ENCODE peak calls at places on chromosomes 5 and 9, in five cellular contexts. D is IMR-90; C is neural progenitor cell; H is NCI-H446; L is stimulated activated CD4-positive, alpha-beta T cell treated with anti-CD3 and anti-CD28 coated beads, Interleukin-1b, Interleukin-23, amount 100 ng/mL, for 24 hours. J is an unnamed sample.

GRCh38 chr5:158881076-158881880 is 218.4 kb downstream of the EBF1 start:
- DNase-seq in L (no peak), D (no peak), H (no peak), C (peak; percentile 33), J (no peak)

GRCh38 chr9:88835772-88836171 is 155.5 kb upstream of the S1PR3 start:
- DNase-seq in L (no peak), D (no peak), H (no peak), C (no peak), J (no peak)

GRCh38 chr5:95709967-95710650 is 21.0 kb upstream of the RHOBTB3 start:
- DNase-seq in C (peak; percentile 56), H (no peak), L (no peak), D (no peak), J (no peak)

GRCh38 chr9:134723037-134723436 is 81.4 kb downstream of the COL5A1 start:
- DNase-seq in L (no peak), C (no peak), D (no peak), H (no peak), J (no peak)

GRCh38 chr5:54547711-54548250 is 30.2 kb downstream of the SNX18 start:
- DNase-seq in L (no peak), H (no peak), C (no peak), D (peak; percentile 90), J (no peak)

GRCh38 chr9:94911986-94912635 is 185.6 kb downstream of the AOPEP start:
- DNase-seq in D (no peak), C (no peak), L (no peak), H (no peak), J (no peak)

GRCh38 chr5:342501-343460 is 21.3 kb downstream of the AHRR start:
- DNase-seq in C (no peak), D (no peak), L (no peak), H (no peak), J (no peak)

GRCh38 chr5:10539685-10539998 is 24.2 kb upstream of the ANKRD33B start:
- DNase-seq in D (peak; percentile 49), C (no peak), H (no peak), L (no peak), J (no peak)

GRCh38 chr5:34652916-34653315 is 3.2 kb upstream of the RAI14 start:
- DNase-seq in L (no peak), H (no peak), D (peak; percentile 74), C (no peak), J (no peak)

GRCh38 chr5:114339108-114339507 is 22.8 kb upstream of the KCNN2 start:
- DNase-seq in L (no peak), H (no peak), D (no peak), C (no peak), J (no peak)

GRCh38 chr9:136858452-136858843 is 6.3 kb downstream of the MAMDC4 start:
- DNase-seq in H (no peak), C (no peak), D (no peak), L (no peak), J (no peak)

GRCh38 chr9:33112099-33112498 is 35.6 kb upstream of the SMU1 start:
- DNase-seq in D (no peak), L (no peak), C (no peak), H (no peak), J (no peak)

GRCh38 chr9:99785010-99785590 is 36.6 kb upstream of the NR4A3 start:
- DNase-seq in L (no peak), C (no peak), H (no peak), D (no peak), J (no peak)

GRCh38 chr5:74415695-74416102 is 224.8 kb downstream of the ENC1 start:
- DNase-seq in D (no peak), H (no peak), L (no peak), C (no peak), J (no peak)

GRCh38 chr5:135944967-135945560 is 9.7 kb downstream of the LECT2 start:
- DNase-seq in L (peak; percentile 1), H (peak; percentile 56), D (peak; percentile 89), C (peak; percentile 87), J (no peak)

GRCh38 chr9:4143951-4144717 is 155.7 kb downstream of the GLIS3 start:
- DNase-seq in H (no peak), C (peak; percentile 69), D (peak; percentile 82), L (no peak), J (no peak)

GRCh38 chr9:98491231-98491651 is 217.5 kb downstream of the GABBR2 start:
- DNase-seq in C (no peak), H (no peak), L (no peak), D (no peak), J (no peak)

GRCh38 chr5:153632748-153633290 is 142.3 kb downstream of the GRIA1 start:
- DNase-seq in L (no peak), H (no peak), C (no peak), D (peak; percentile 22), J (no peak)

GRCh38 chr5:75681125-75681830 is 36.0 kb downstream of the POC5 start:
- DNase-seq in L (no peak), D (peak; percentile 60), C (peak; percentile 33), H (no peak), J (no peak)

GRCh38 chr5:180613188-180613587 is 21.9 kb upstream of the SCGB3A1 start:
- DNase-seq in D (no peak), L (no peak), C (no peak), H (no peak), J (no peak)

GRCh38 chr9:123552530-123552929 is 196.5 kb downstream of the CRB2 start:
- DNase-seq in H (no peak), D (no peak), L (no peak), C (no peak), J (no peak)

GRCh38 chr5:123512631-123513461 is 869 bp downstream of the CSNK1G3 start:
- DNase-seq in L (peak; percentile 7), D (peak; percentile 30), H (no peak), C (peak; percentile 56), J (no peak)

GRCh38 chr5:142292808-142293207 is 32.0 kb downstream of the SPRY4 start:
- DNase-seq in H (no peak), D (no peak), C (no peak), L (no peak), J (no peak)

GRCh38 chr9:96318921-96319560 is 17.1 kb upstream of the HSD17B3 start:
- DNase-seq in C (no peak), L (no peak), D (no peak), H (no peak), J (no peak)

GRCh38 chr5:61207884-61208283 is 45.6 kb upstream of the SMIM15 start:
- DNase-seq in H (no peak), L (no peak), C (no peak), D (no peak), J (no peak)

GRCh38 chr9:72443855-72444254 is 77.6 kb upstream of the TMC1 start:
- DNase-seq in D (no peak), H (no peak), C (no peak), L (no peak), J (no peak)

GRCh38 chr9:19229725-19230355 is 653 bp upstream of the DENND4C start:
- DNase-seq in D (no peak), L (peak; percentile 15), H (peak; percentile 64), C (peak; percentile 96), J (no peak)

GRCh38 chr5:64682608-64683007 is 7.7 kb upstream of the SHISAL2B start:
- DNase-seq in L (no peak), D (no peak), C (no peak), H (no peak), J (no peak)

GRCh38 chr9:91640428-91640827 is 216.8 kb upstream of the NFIL3 start:
- DNase-seq in C (no peak), D (no peak), L (no peak), H (no peak), J (no peak)

GRCh38 chr5:16484081-16484480 is 18.5 kb upstream of the ZNF622 start:
- DNase-seq in D (no peak), L (no peak), H (no peak), C (no peak), J (no peak)

J was measured in D721Med.